ENCODE peak calls at places on chromosome X, in nine cellular contexts. V is T-cell; G is tibial artery; L is HCT116; Y is non-pigmented ciliary epithelial cell; Q is adrenal gland; D is CD4-positive, alpha-beta T cell; P is naive thymus-derived CD8-positive, alpha-beta T cell; M is RWPE1. B is an unnamed sample.

GRCh38 chrX:86051741-86052140 is 4.4 kb upstream of the CHM start:
- DNase-seq in G (no peak), Q (no peak), L (no peak), V (no peak), P (no peak), M (no peak), D (no peak), Y (no peak), B (no peak)

GRCh38 chrX:4550018-4550417 is 836.6 kb upstream of the PRKX start:
- DNase-seq in D (no peak), G (no peak), Q (no peak), V (no peak), Y (no peak), M (no peak), L (no peak), P (no peak), B (no peak)

GRCh38 chrX:12824944-12825343 is 33.7 kb downstream of the PRPS2 start:
- DNase-seq in L (no peak), P (no peak), G (no peak), Q (no peak), M (no peak), Y (no peak), D (no peak), V (no peak), B (no peak)

GRCh38 chrX:68498508-68499379 is at the start of gene YIPF6:
- DNase-seq in L (peak), D (peak), M (peak), P (peak), Q (peak), Y (no peak), V (peak), G (peak), B (no peak)

GRCh38 chrX:17851854-17852253 is 9.2 kb downstream of the RAI2 start:
- DNase-seq in P (no peak), G (no peak), Y (no peak), V (no peak), Q (no peak), L (no peak), D (no peak), M (no peak), B (no peak)

GRCh38 chrX:110286126-110286525 is 31.8 kb downstream of the AMMECR1 start:
- DNase-seq in M (peak), G (no peak), Y (peak), V (no peak), Q (no peak), D (no peak), L (peak), P (no peak), B (peak)

GRCh38 chrX:49269768-49270248 is at the start of gene PPP1R3F:
- DNase-seq in L (no peak), D (no peak), Q (no peak), V (peak), M (no peak), P (no peak), G (peak), Y (no peak), B (no peak)

GRCh38 chrX:126994011-126994410 is 174.5 kb downstream of the PRR32 start:
- DNase-seq in Q (no peak), D (no peak), L (no peak), G (no peak), P (no peak), Y (no peak), V (no peak), M (no peak), B (no peak)

GRCh38 chrX:103338663-103339062 is 8.6 kb downstream of the TCEAL7 start:
- DNase-seq in Q (no peak), D (no peak), M (no peak), L (no peak), P (no peak), V (no peak), G (no peak), Y (no peak), B (no peak)

GRCh38 chrX:34886011-34886410 is 56.6 kb upstream of the FAM47B start:
- DNase-seq in Q (no peak), D (no peak), Y (no peak), L (no peak), P (no peak), M (no peak), G (no peak), V (no peak), B (no peak)

GRCh38 chrX:49282647-49283011 is 13.0 kb downstream of the PPP1R3F start:
- DNase-seq in G (no peak), D (no peak), M (no peak), Q (peak), L (peak), P (no peak), V (no peak), Y (no peak), B (no peak)

GRCh38 chrX:45322382-45322781 is 121.7 kb upstream of the DIPK2B start:
- DNase-seq in Q (peak), L (peak), V (no peak), M (peak), G (peak), Y (no peak), D (no peak), P (no peak), B (peak)

GRCh38 chrX:141902366-141902765 is 1.3 kb upstream of the MAGEC1 start:
- DNase-seq in L (no peak), Q (no peak), Y (no peak), M (no peak), G (no peak), P (no peak), D (no peak), V (no peak), B (no peak)

GRCh38 chrX:108091878-108092291 is 307 bp downstream of the ATG4A start:
- DNase-seq in M (no peak), D (peak), P (no peak), L (peak), G (no peak), Y (no peak), Q (peak), V (peak), B (no peak)